ENCODE peak calls at places on chromosomes 3 and 15, in five cellular contexts. One of them, this sample, is unnamed.

GRCh38 chr3:132254076-132254755 is 63.0 kb upstream of the ACP3 start:
- DNase-seq in foreskin fibroblast: no peak
- DNase-seq in KBM-7: no peak
- DNase-seq in NCI-H1092: no peak
- DNase-seq in cardiac fibroblast: peak
- DNase-seq in this sample: no peak

GRCh38 chr15:66908503-66909095 is 156.8 kb upstream of the SMAD3 start:
- DNase-seq in foreskin fibroblast: no peak
- DNase-seq in cardiac fibroblast: no peak
- DNase-seq in NCI-H1092: no peak
- DNase-seq in KBM-7: no peak
- DNase-seq in this sample: no peak

GRCh38 chr15:20340931-20341661 is 200.5 kb downstream of the GOLGA6L6 start:
- DNase-seq in foreskin fibroblast: no peak
- DNase-seq in NCI-H1092: no peak
- DNase-seq in KBM-7: no peak
- DNase-seq in cardiac fibroblast: no peak
- DNase-seq in this sample: peak

GRCh38 chr3:104717828-104718196 is 648.9 kb upstream of the ALCAM start:
- DNase-seq in cardiac fibroblast: peak
- DNase-seq in foreskin fibroblast: no peak
- DNase-seq in KBM-7: peak
- DNase-seq in NCI-H1092: no peak
- DNase-seq in this sample: no peak

GRCh38 chr3:149657458-149657795 is 398 bp downstream of the WWTR1 start:
- DNase-seq in foreskin fibroblast: peak
- DNase-seq in KBM-7: peak
- DNase-seq in cardiac fibroblast: peak
- DNase-seq in NCI-H1092: no peak
- DNase-seq in this sample: no peak

GRCh38 chr3:55935241-55935640 is 448.1 kb upstream of the WNT5A start:
- DNase-seq in NCI-H1092: peak
- DNase-seq in cardiac fibroblast: no peak
- DNase-seq in foreskin fibroblast: no peak
- DNase-seq in KBM-7: no peak
- DNase-seq in this sample: no peak

GRCh38 chr3:15440891-15441290 is 13.5 kb downstream of the EAF1 start:
- DNase-seq in foreskin fibroblast: no peak
- DNase-seq in NCI-H1092: no peak
- DNase-seq in cardiac fibroblast: peak
- DNase-seq in KBM-7: no peak
- DNase-seq in this sample: no peak

GRCh38 chr3:9653565-9654248 is 4.4 kb downstream of the MTMR14 start:
- DNase-seq in KBM-7: no peak
- DNase-seq in cardiac fibroblast: no peak
- DNase-seq in NCI-H1092: no peak
- DNase-seq in foreskin fibroblast: no peak
- DNase-seq in this sample: no peak

GRCh38 chr3:159273608-159274007 is 471.8 kb downstream of the MFSD1 start:
- DNase-seq in cardiac fibroblast: peak
- DNase-seq in foreskin fibroblast: no peak
- DNase-seq in KBM-7: peak
- DNase-seq in NCI-H1092: no peak
- DNase-seq in this sample: no peak

GRCh38 chr3:127206154-127206553 is 13.2 kb downstream of the PRR23E start:
- DNase-seq in cardiac fibroblast: no peak
- DNase-seq in foreskin fibroblast: no peak
- DNase-seq in NCI-H1092: no peak
- DNase-seq in KBM-7: no peak
- DNase-seq in this sample: no peak

GRCh38 chr15:83380682-83381081 is 66.5 kb upstream of the SH3GL3 start:
- DNase-seq in KBM-7: peak
- DNase-seq in foreskin fibroblast: peak
- DNase-seq in cardiac fibroblast: peak
- DNase-seq in NCI-H1092: no peak
- DNase-seq in this sample: no peak